ENCODE peak calls at places on chromosomes 3 and 15, in five cellular contexts. One of them, this sample, is unnamed. For H3K4me1, the result is how much of the 10 kb centered on the place peaks cover.

GRCh38 chr15:67715166-67715565 is 110.1 kb upstream of the SKOR1 start:
- DNase-seq in GM12878: no peak
- DNase-seq in A549: no peak
- DNase-seq in K562: no peak
- DNase-seq in HepG2: no peak
- DNase-seq in this sample: no peak

GRCh38 chr3:176971613-176972174 is 225.6 kb downstream of the TBL1XR1 start:
- DNase-seq in GM12878: no peak
- DNase-seq in A549: no peak
- DNase-seq in K562: no peak
- DNase-seq in HepG2: no peak
- DNase-seq in this sample: no peak

GRCh38 chr3:102909904-102910303 is 475.1 kb downstream of the ZPLD1 start:
- DNase-seq in GM12878: no peak
- DNase-seq in A549: no peak
- DNase-seq in K562: no peak
- DNase-seq in HepG2: no peak
- DNase-seq in this sample: no peak

GRCh38 chr3:169179193-169180122 is 484.1 kb downstream of the MECOM start:
- DNase-seq in GM12878: no peak
- DNase-seq in A549: no peak
- DNase-seq in K562: no peak
- DNase-seq in HepG2: no peak
- DNase-seq in this sample: no peak

GRCh38 chr3:129123314-129124060 is 1.9 kb upstream of the RAB43 start:
- DNase-seq in GM12878: no peak
- DNase-seq in A549: no peak
- DNase-seq in K562: no peak
- DNase-seq in HepG2: peak
- DNase-seq in this sample: no peak

GRCh38 chr15:53837263-53837662 is 77.8 kb upstream of the WDR72 start:
- DNase-seq in GM12878: no peak
- DNase-seq in A549: peak
- DNase-seq in K562: no peak
- DNase-seq in HepG2: peak
- DNase-seq in this sample: peak

GRCh38 chr3:125236331-125236903 is 23.9 kb upstream of the SLC12A8 start:
- DNase-seq in GM12878: no peak
- DNase-seq in A549: no peak
- DNase-seq in K562: no peak
- DNase-seq in HepG2: no peak
- DNase-seq in this sample: no peak

GRCh38 chr15:88238618-88239430 is 17.7 kb downstream of the NTRK3 start:
- DNase-seq in GM12878: no peak
- DNase-seq in A549: no peak
- DNase-seq in K562: no peak
- DNase-seq in HepG2: no peak
- DNase-seq in this sample: no peak

GRCh38 chr3:124669470-124669869 is 60.8 kb upstream of the UMPS start:
- DNase-seq in GM12878: no peak
- DNase-seq in A549: peak
- DNase-seq in K562: no peak
- DNase-seq in HepG2: no peak
- DNase-seq in this sample: no peak

GRCh38 chr3:128226794-128227399 is 73.6 kb downstream of the EEFSEC start:
- DNase-seq in GM12878: no peak
- DNase-seq in A549: peak
- DNase-seq in K562: peak
- DNase-seq in HepG2: peak
- DNase-seq in this sample: peak

GRCh38 chr15:40873625-40874561 is at the start of gene RHOV:
- DNase-seq in GM12878: no peak
- DNase-seq in A549: peak
- DNase-seq in K562: peak
- DNase-seq in HepG2: peak
- DNase-seq in this sample: peak

GRCh38 chr3:135516143-135516542 is 449.4 kb upstream of the PPP2R3A start:
- DNase-seq in GM12878: no peak
- DNase-seq in A549: peak
- DNase-seq in K562: peak
- DNase-seq in HepG2: peak
- DNase-seq in this sample: peak

GRCh38 chr3:88034876-88035275 is 23.9 kb downstream of the CGGBP1 start:
- DNase-seq in GM12878: no peak
- DNase-seq in A549: no peak
- DNase-seq in K562: no peak
- DNase-seq in HepG2: no peak
- DNase-seq in this sample: no peak

GRCh38 chr3:52090131-52090548 is 33.8 kb upstream of the DUSP7 start:
- DNase-seq in GM12878: no peak
- DNase-seq in A549: no peak
- DNase-seq in K562: no peak
- DNase-seq in HepG2: no peak
- DNase-seq in this sample: no peak

GRCh38 chr3:12062605-12063004 is 58.4 kb downstream of the SYN2 start:
- DNase-seq in GM12878: no peak
- DNase-seq in A549: no peak
- DNase-seq in K562: no peak
- DNase-seq in HepG2: no peak
- DNase-seq in this sample: no peak

GRCh38 chr15:61112231-61112630 is 116.9 kb downstream of the RORA start:
- DNase-seq in GM12878: no peak
- DNase-seq in A549: no peak
- DNase-seq in K562: no peak
- DNase-seq in HepG2: no peak
- DNase-seq in this sample: peak

GRCh38 chr15:39411102-39411989 is 169.5 kb upstream of the THBS1 start:
- DNase-seq in GM12878: peak
- DNase-seq in A549: no peak
- DNase-seq in K562: no peak
- DNase-seq in HepG2: no peak
- DNase-seq in this sample: no peak

GRCh38 chr3:41997702-41998551 is 36.0 kb upstream of the ULK4 start:
- DNase-seq in GM12878: no peak
- DNase-seq in A549: no peak
- DNase-seq in K562: peak
- DNase-seq in HepG2: no peak
- DNase-seq in this sample: peak

GRCh38 chr15:60618206-60618605 is 139.3 kb upstream of the ICE2 start:
- DNase-seq in GM12878: no peak
- DNase-seq in A549: no peak
- DNase-seq in K562: no peak
- DNase-seq in HepG2: no peak
- DNase-seq in this sample: no peak

GRCh38 chr15:80695911-80696651 is 971 bp downstream of the ABHD17C start:
- DNase-seq in GM12878: no peak
- DNase-seq in A549: peak
- DNase-seq in K562: no peak
- DNase-seq in HepG2: peak
- DNase-seq in this sample: peak

GRCh38 chr15:65355173-65355982 is 22.4 kb downstream of the IGDCC3 start:
- DNase-seq in GM12878: no peak
- DNase-seq in A549: no peak
- DNase-seq in K562: peak
- DNase-seq in HepG2: peak
- DNase-seq in this sample: peak

DNA sequence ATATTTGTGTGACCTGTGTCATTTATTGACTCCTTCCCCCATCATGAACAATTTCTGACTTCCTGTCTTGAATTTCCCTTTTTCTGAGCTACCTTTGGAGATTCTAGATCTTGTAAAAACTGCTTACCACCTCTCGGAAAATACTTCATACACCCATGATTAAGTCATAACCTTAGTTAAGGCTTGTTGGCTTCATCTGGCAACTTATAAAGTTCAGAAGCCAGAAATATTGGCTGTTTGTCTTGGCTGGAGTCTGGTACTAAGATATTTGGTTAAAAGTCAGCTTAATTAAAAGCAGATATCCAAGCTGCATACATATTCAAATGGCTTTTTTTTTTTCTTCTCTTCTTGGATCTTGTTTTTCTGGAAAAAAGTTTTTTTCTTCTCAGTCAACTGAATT is 37.3 kb upstream of the B3GALNT1 start:
- DNase-seq in GM12878: no peak
- DNase-seq in A549: no peak
- DNase-seq in K562: no peak
- DNase-seq in HepG2: no peak
- DNase-seq in this sample: no peak
- TF ChIP-seq JUNB in GM12878: no peak
- TF ChIP-seq JUNB in A549: no peak
- TF ChIP-seq JUNB in K562: no peak
- TF ChIP-seq JUNB in HepG2: no peak
- TF ChIP-seq JUNB in this sample: no peak

DNA sequence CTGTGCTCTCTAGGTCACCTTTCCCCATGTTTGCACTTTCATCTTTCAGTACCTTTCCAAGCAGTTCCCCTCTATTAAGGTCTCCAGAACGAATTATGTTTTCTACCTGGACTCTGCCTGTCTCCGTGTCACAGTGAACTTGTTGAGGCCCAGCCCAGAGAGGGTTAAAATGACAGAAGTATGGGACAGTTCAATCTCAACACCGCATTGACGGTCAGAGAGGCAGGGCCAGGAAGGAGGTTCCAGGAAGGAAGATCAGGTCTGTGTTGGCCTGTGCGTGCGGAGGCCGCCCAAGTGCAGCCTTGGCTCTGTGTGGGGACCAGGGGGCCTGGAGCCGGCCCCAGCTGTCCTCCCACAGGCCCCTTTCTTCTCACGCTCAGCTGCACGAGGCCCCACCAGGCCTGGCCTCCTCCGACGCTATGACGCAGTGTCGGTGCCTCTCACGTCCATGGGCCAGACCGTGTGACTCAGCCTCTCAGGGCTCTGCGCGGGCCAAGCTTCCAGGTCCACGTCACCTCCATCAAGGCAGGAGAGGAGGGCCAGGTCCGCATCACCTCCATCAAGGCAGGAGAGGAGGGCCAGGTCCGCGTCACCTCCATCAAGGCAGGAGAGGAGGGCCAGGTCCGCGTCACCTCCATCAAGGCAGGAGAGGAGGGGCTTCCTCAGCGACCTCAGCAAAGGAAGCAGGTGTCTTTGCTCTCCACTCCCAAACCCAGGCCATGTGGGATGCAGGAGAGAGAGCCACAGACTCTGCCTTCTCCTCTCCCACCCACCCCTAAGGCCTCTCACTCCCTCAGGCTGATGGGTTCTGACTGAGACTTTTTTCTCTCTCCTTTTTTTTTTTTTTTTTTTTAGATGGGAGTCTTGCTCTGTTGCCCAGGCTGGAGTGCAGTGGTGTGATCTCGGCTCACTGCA is 83.1 kb downstream of the CPN2 start:
- DNase-seq in GM12878: no peak
- DNase-seq in A549: no peak
- DNase-seq in K562: no peak
- DNase-seq in HepG2: peak
- DNase-seq in this sample: no peak
- H3K4me1 ChIP-seq in GM12878: under half
- H3K4me1 ChIP-seq in A549: under half
- H3K4me1 ChIP-seq in K562: under half
- H3K4me1 ChIP-seq in HepG2: half or more
- H3K4me1 ChIP-seq in this sample: under half

GRCh38 chr15:56244237-56244810 is 645 bp upstream of the RFX7 start:
- DNase-seq in GM12878: no peak
- DNase-seq in A549: peak
- DNase-seq in K562: peak
- DNase-seq in HepG2: peak
- DNase-seq in this sample: peak

GRCh38 chr15:56243117-56243773 is 434 bp downstream of the RFX7 start:
- DNase-seq in GM12878: no peak
- DNase-seq in A549: peak
- DNase-seq in K562: peak
- DNase-seq in HepG2: no peak
- DNase-seq in this sample: peak

GRCh38 chr15:56242576-56243116 is 1.0 kb downstream of the RFX7 start:
- DNase-seq in GM12878: no peak
- DNase-seq in A549: no peak
- DNase-seq in K562: no peak
- DNase-seq in HepG2: no peak
- DNase-seq in this sample: no peak

GRCh38 chr15:56244811-56245576 is 1.3 kb upstream of the RFX7 start:
- DNase-seq in GM12878: no peak
- DNase-seq in A549: no peak
- DNase-seq in K562: peak
- DNase-seq in HepG2: peak
- DNase-seq in this sample: peak

GRCh38 chr15:56243774-56244236 is at the start of gene RFX7:
- DNase-seq in GM12878: no peak
- DNase-seq in A549: peak
- DNase-seq in K562: peak
- DNase-seq in HepG2: peak
- DNase-seq in this sample: peak
- TF ChIP-seq JUNB in GM12878: no peak
- TF ChIP-seq JUNB in A549: no peak
- TF ChIP-seq JUNB in K562: no peak
- TF ChIP-seq JUNB in HepG2: no peak
- TF ChIP-seq JUNB in this sample: no peak

DNA sequence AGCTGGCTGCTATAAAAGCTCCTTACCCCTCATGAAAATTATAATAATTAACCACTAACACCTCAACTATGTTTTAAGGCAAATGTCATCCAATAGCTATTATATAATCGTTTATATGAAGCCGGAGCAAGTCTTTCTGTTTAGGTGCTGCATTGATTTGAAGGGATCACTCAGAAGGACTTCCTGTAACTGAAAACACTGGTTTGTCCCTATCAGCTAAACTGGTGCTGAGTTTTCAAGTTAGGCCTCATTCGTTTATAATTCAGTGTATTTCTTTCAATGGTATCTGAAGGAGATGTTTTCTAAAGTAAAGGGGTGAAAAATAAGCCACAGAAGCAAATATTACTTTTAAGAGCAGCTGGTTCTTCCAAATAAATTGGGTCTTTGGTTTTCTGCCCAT is 14.2 kb downstream of the MEIS2 start:
- DNase-seq in GM12878: no peak
- DNase-seq in A549: no peak
- DNase-seq in K562: no peak
- DNase-seq in HepG2: no peak
- DNase-seq in this sample: no peak
- H3K4me1 ChIP-seq in GM12878: under half
- H3K4me1 ChIP-seq in A549: under half
- H3K4me1 ChIP-seq in K562: under half
- H3K4me1 ChIP-seq in HepG2: under half
- H3K4me1 ChIP-seq in this sample: under half

DNA sequence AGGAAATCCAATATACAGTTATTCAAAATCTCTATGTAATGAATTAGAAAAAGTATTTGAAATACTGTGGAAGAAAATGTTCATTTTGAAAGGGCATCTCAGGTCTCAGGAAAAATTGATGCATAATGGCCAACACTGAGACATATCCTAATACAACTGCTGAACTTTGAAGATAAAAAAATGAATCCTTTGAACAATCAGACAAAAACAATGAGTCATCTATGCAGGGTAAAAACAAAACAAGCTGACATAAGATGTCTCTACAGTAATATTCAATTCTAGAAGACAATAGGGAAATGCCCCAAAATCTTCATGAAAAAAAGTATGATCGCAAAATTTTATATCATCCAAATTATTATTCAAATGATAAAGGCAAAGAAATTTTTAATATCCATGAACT is 34.0 kb upstream of the ZNF280D start:
- DNase-seq in GM12878: no peak
- DNase-seq in A549: no peak
- DNase-seq in K562: no peak
- DNase-seq in HepG2: no peak
- DNase-seq in this sample: no peak
- TF ChIP-seq JUNB in GM12878: peak
- TF ChIP-seq JUNB in A549: no peak
- TF ChIP-seq JUNB in K562: no peak
- TF ChIP-seq JUNB in HepG2: no peak
- TF ChIP-seq JUNB in this sample: no peak

This sample was measured in GM23338.